ENCODE peak calls at places on chromosomes 13 and 19, in five cellular contexts. N is tibial nerve, T is breast epithelium, W is IMR-90, U is body of pancreas. X is an unnamed sample.

GRCh38 chr13:33677215-33677614 is 140.7 kb upstream of the RFC3 start:
- DNase-seq in N (no peak), T (no peak), W (no peak), U (no peak), X (no peak)

GRCh38 chr19:6443986-6444385 is 10.4 kb upstream of the SLC25A41 start:
- DNase-seq in N (no peak), T (no peak), W (no peak), U (no peak), X (no peak)

GRCh38 chr13:72643339-72643989 is 84.0 kb downstream of the MZT1 start:
- DNase-seq in N (peak; percentile 30), T (no peak), W (peak; percentile 44), U (peak; percentile 52), X (peak; percentile 78)

GRCh38 chr13:97367016-97367415 is 67.0 kb upstream of the RAP2A start:
- DNase-seq in N (no peak), T (no peak), W (peak; percentile 65), U (no peak), X (no peak)

GRCh38 chr13:107642841-107643240 is 572.5 kb downstream of the LIG4 start:
- DNase-seq in N (no peak), T (no peak), W (peak; percentile 55), U (no peak), X (no peak)

GRCh38 chr19:58059003-58059671 is at the start of gene ZNF135:
- DNase-seq in N (peak; percentile 69), T (peak; percentile 87), W (peak; percentile 50), U (peak; percentile 77), X (peak; percentile 90)

GRCh38 chr13:94217370-94217769 is 262.1 kb downstream of the DCT start:
- DNase-seq in N (no peak), T (no peak), W (peak; percentile 52), U (no peak), X (no peak)

GRCh38 chr19:56309511-56310185 is 5.0 kb downstream of the ZSCAN5A start:
- DNase-seq in N (no peak), T (no peak), W (peak; percentile 4), U (peak; percentile 52), X (peak; percentile 50)

GRCh38 chr13:65808061-65808460 is 1422.1 kb downstream of the PCDH9 start:
- DNase-seq in N (no peak), T (no peak), W (peak; percentile 49), U (no peak), X (no peak)

GRCh38 chr19:38247126-38247525 is 9.0 kb downstream of the PPP1R14A start:
- DNase-seq in N (no peak), T (no peak), W (no peak), U (no peak), X (no peak)

GRCh38 chr19:58515259-58515658 is 3.5 kb upstream of the SLC27A5 start:
- DNase-seq in N (no peak), T (no peak), W (no peak), U (no peak), X (no peak)

GRCh38 chr19:48618278-48618915 is 581 bp downstream of the RPL18 start:
- DNase-seq in N (no peak), T (no peak), W (no peak), U (no peak), X (no peak)

GRCh38 chr13:31166591-31166990 is 4.9 kb upstream of the HSPH1 start:
- DNase-seq in N (no peak), T (no peak), W (peak; percentile 67), U (no peak), X (no peak)

GRCh38 chr19:28606269-28607032 is 606.5 kb downstream of the UQCRFS1 start:
- DNase-seq in N (no peak), T (no peak), W (no peak), U (no peak), X (no peak)

GRCh38 chr19:56718231-56718630 is 46.7 kb upstream of the ZNF835 start:
- DNase-seq in N (no peak), T (no peak), W (no peak), U (no peak), X (no peak)

GRCh38 chr13:109790951-109791605 is 4.7 kb upstream of the IRS2 start:
- DNase-seq in N (no peak), T (no peak), W (peak; percentile 41), U (peak; percentile 43), X (peak; percentile 46)

GRCh38 chr13:109209526-109209925 is 576.9 kb downstream of the IRS2 start:
- DNase-seq in N (no peak), T (no peak), W (no peak), U (no peak), X (no peak)

GRCh38 chr13:113849981-113850721 is 13.7 kb downstream of the GAS6 start:
- DNase-seq in N (no peak), T (no peak), W (no peak), U (no peak), X (peak; percentile 70)

GRCh38 chr13:110412132-110412912 is 105.2 kb downstream of the COL4A2 start:
- DNase-seq in N (peak; percentile 81), T (peak; percentile 91), W (peak; percentile 100), U (peak; percentile 84), X (peak; percentile 90)

GRCh38 chr13:33933810-33934209 is 115.9 kb downstream of the RFC3 start:
- DNase-seq in N (no peak), T (no peak), W (no peak), U (no peak), X (no peak)

GRCh38 chr19:45049073-45049736 is 10.4 kb downstream of the CLASRP start:
- DNase-seq in N (no peak), T (no peak), W (no peak), U (peak; percentile 82), X (no peak)

GRCh38 chr13:113151745-113152707 is 6.4 kb upstream of the PROZ start:
- DNase-seq in N (no peak), T (no peak), W (peak; percentile 74), U (no peak), X (no peak)

GRCh38 chr13:48436661-48437242 is 23.8 kb upstream of the LPAR6 start:
- DNase-seq in N (no peak), T (no peak), W (no peak), U (no peak), X (no peak)

GRCh38 chr13:30976041-30976440 is 43.6 kb downstream of the TEX26 start:
- DNase-seq in N (no peak), T (no peak), W (no peak), U (no peak), X (no peak)

GRCh38 chr13:113585828-113586355 is 1.3 kb downstream of the TFDP1 start:
- DNase-seq in N (no peak), T (no peak), W (no peak), U (no peak), X (peak; percentile 13)

GRCh38 chr19:32638625-32639024 is 36.4 kb downstream of the ANKRD27 start:
- DNase-seq in N (no peak), T (no peak), W (no peak), U (no peak), X (no peak)

GRCh38 chr13:44932171-44932849 is 57.0 kb downstream of the NUFIP1 start:
- DNase-seq in N (no peak), T (no peak), W (peak; percentile 72), U (no peak), X (no peak)

GRCh38 chr13:29805994-29806748 is 44.2 kb downstream of the UBL3 start:
- DNase-seq in N (no peak), T (no peak), W (no peak), U (no peak), X (no peak)

GRCh38 chr13:29810145-29810742 is 40.2 kb downstream of the UBL3 start:
- DNase-seq in N (no peak), T (no peak), W (peak; percentile 28), U (no peak), X (no peak)

GRCh38 chr13:29815336-29815735 is 35.1 kb downstream of the UBL3 start:
- DNase-seq in N (no peak), T (no peak), W (no peak), U (no peak), X (no peak)

GRCh38 chr13:29808264-29808663 is 42.2 kb downstream of the UBL3 start:
- DNase-seq in N (no peak), T (no peak), W (no peak), U (no peak), X (no peak)

GRCh38 chr13:29810898-29811297 is 39.5 kb downstream of the UBL3 start:
- DNase-seq in N (no peak), T (no peak), W (no peak), U (no peak), X (no peak)
- H3K4me1 ChIP-seq in N (peaks cover 9% of the 10 kb centered on the region), T (no peaks in the 10 kb centered on the region), W (no peaks in the 10 kb centered on the region), U (peaks cover 81% of the 10 kb centered on the region), X (peaks cover 14% of the 10 kb centered on the region)

GRCh38 chr19:1245884-1246816 is 2.2 kb upstream of the MIDN start:
- DNase-seq in N (no peak), T (no peak), W (no peak), U (peak; percentile 77), X (peak; percentile 88)

GRCh38 chr19:1248454-1249297 is at the start of gene MIDN:
- DNase-seq in N (no peak), T (peak; percentile 74), W (peak; percentile 86), U (peak; percentile 88), X (peak; percentile 80)

GRCh38 chr19:1249298-1249989 is 1.1 kb downstream of the MIDN start:
- DNase-seq in N (peak; percentile 93), T (peak; percentile 97), W (peak; percentile 96), U (peak; percentile 98), X (peak; percentile 97)

GRCh38 chr19:1249990-1250298 is 1.6 kb downstream of the MIDN start:
- DNase-seq in N (no peak), T (no peak), W (no peak), U (no peak), X (no peak)

DNA sequence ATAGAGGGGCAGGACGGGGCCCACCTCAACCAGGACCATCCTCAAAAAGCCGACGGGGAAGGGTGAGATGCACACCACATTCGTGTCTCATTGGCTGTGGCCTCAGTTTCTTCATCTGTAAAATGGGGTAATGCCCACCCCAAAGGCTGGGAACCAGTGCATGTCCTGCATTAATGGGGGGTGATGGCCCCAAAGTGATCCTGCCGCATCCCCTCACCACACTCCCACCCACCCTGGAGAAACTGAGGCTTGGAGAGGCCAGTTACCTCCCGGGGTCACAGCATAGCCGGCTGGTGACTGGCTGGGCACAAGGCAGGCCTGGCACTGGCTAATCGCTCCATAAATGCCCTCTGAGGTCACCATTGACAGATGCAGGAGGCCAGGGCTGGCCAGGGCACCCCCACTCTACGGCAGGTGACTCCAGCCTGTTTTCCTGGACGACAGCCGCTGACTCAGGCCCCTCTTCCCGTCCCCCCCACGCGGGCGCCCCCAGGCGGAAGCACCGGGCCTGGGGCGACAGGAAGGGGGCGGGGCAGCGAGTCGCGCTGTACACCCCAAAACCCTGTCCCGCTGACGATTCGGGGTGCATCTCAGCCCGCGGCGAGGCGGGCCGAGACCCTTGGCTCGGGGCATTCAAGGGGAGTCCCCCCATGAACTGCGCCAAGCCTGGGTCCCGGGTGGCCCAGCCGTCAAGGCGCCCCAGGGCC is 483 bp upstream of the MIDN start:
- DNase-seq in N (no peak), T (no peak), W (peak; percentile 70), U (peak; percentile 82), X (no peak)
- TF ChIP-seq CTCF in N (no peak), T (no peak), W (peak; percentile 43), U (no peak), X (no peak)

GRCh38 chr13:27959976-27960361 is 9.1 kb downstream of the CDX2 start:
- DNase-seq in N (no peak), T (no peak), W (no peak), U (no peak), X (no peak)
- H3K4me3 ChIP-seq in N (peak overlapping the region; percentile 47), T (no peak overlapping the region), W (no peak overlapping the region), U (no peak overlapping the region), X (peak overlapping the region; percentile 12)

DNA sequence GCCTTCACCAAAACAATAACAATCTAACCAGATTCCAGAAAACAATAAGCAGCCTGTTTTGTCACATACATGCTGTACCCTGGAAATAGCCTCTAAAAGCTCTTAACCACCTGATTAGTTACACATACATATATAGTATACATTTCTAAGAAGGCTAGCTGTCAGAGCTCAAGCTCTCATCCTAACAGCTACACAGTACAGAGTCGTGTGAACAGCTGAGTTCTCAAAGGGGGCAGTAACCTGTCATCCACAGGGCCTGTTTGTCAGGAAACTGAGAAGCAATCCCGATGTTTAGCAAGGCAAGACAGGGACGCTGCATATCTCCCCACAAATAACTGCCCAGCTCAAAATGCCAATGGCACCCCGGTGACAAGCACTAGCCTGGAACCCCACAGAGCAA is 56.9 kb downstream of the STK24 start:
- DNase-seq in N (no peak), T (no peak), W (no peak), U (no peak), X (no peak)
- H3K4me1 ChIP-seq in N (peaks cover 28% of the 10 kb centered on the region), T (peaks cover 4% of the 10 kb centered on the region), W (peaks cover 18% of the 10 kb centered on the region), U (peaks cover 60% of the 10 kb centered on the region), X (peaks cover 47% of the 10 kb centered on the region)

X was measured in testis.